ENCODE peak calls at places on chromosomes 4 and X, in four cellular contexts. W, H, S and A are unnamed samples.

GRCh38 chrX:35166023-35166422 is 223.4 kb downstream of the FAM47B start:
- DNase-seq in W (no peak), H (no peak), S (no peak), A (no peak)

GRCh38 chr4:628821-629635 is 3.7 kb downstream of the PDE6B start:
- DNase-seq in W (no peak), S (no peak), H (no peak), A (no peak)

GRCh38 chrX:74902806-74903205 is 22.4 kb downstream of the NEXMIF start:
- DNase-seq in W (no peak), H (no peak), S (no peak), A (no peak)

GRCh38 chr4:79476196-79476595 is 68.2 kb upstream of the GK2 start:
- DNase-seq in S (no peak), H (no peak), W (no peak), A (no peak)

GRCh38 chr4:99011910-99012309 is 16.4 kb downstream of the METAP1 start:
- DNase-seq in S (no peak), H (no peak), W (no peak), A (no peak)

GRCh38 chrX:23317799-23318724 is 16.6 kb upstream of the PTCHD1 start:
- DNase-seq in H (no peak), S (peak), W (no peak), A (no peak)

GRCh38 chrX:150454508-150455219 is 91.5 kb downstream of the MAMLD1 start:
- DNase-seq in H (no peak), S (no peak), W (no peak), A (no peak)

GRCh38 chrX:107673933-107674479 is 45.7 kb downstream of the PRPS1 start:
- DNase-seq in W (peak), S (peak), H (no peak), A (no peak)

GRCh38 chr4:138279286-138279685 is 37.1 kb upstream of the SLC7A11 start:
- DNase-seq in W (no peak), S (no peak), H (no peak), A (no peak)

GRCh38 chr4:158870282-158871049 is 101.6 kb downstream of the FNIP2 start:
- DNase-seq in S (no peak), W (no peak), H (peak), A (no peak)

GRCh38 chr4:76489799-76490176 is 54.8 kb downstream of the SHROOM3 start:
- DNase-seq in H (no peak), S (no peak), W (no peak), A (no peak)

GRCh38 chrX:106611682-106612402 is at the start of gene RADX:
- DNase-seq in H (peak), S (peak), W (peak), A (peak)

GRCh38 chrX:148156986-148157385 is 175.8 kb downstream of the FMR1NB start:
- DNase-seq in S (no peak), W (no peak), H (no peak), A (no peak)

GRCh38 chr4:40289366-40290188 is 45.6 kb upstream of the CHRNA9 start:
- DNase-seq in W (no peak), H (no peak), S (peak), A (peak)

GRCh38 chrX:96715412-96715940 is 30.8 kb downstream of the DIAPH2 start:
- DNase-seq in W (no peak), S (no peak), H (no peak), A (peak)

GRCh38 chr4:3209551-3210325 is 39.2 kb upstream of the MSANTD1 start:
- DNase-seq in W (no peak), S (no peak), H (no peak), A (no peak)

GRCh38 chr4:43855283-43855682 is 593.3 kb downstream of the KCTD8 start:
- DNase-seq in S (no peak), W (no peak), H (no peak), A (no peak)

GRCh38 chrX:18890724-18891560 is 93.0 kb downstream of the PHKA2 start:
- DNase-seq in W (no peak), H (no peak), S (no peak), A (no peak)

GRCh38 chrX:46381630-46382029 is 163.6 kb downstream of the ZNF674 start:
- DNase-seq in H (no peak), S (peak), W (peak), A (peak)

GRCh38 chr4:184816962-184817361 is 8.8 kb downstream of the ACSL1 start:
- DNase-seq in W (no peak), S (no peak), H (no peak), A (no peak)

GRCh38 chrX:16076834-16077233 is 46.5 kb upstream of the GRPR start:
- DNase-seq in W (no peak), H (no peak), S (no peak), A (no peak)

GRCh38 chr4:102061133-102061532 is 270.6 kb downstream of the BANK1 start:
- DNase-seq in H (no peak), S (no peak), W (no peak), A (no peak)

GRCh38 chr4:47615385-47615784 is 130.3 kb downstream of the ATP10D start:
- DNase-seq in H (no peak), S (no peak), W (no peak), A (peak)

GRCh38 chr4:154490589-154491340 is 834 bp downstream of the DCHS2 start:
- DNase-seq in S (no peak), W (no peak), H (no peak), A (no peak)

GRCh38 chr4:77859256-77859655 is 3.4 kb upstream of the MRPL1 start:
- DNase-seq in H (no peak), W (no peak), S (no peak), A (no peak)

GRCh38 chr4:132642196-132642817 is 506.8 kb upstream of the PCDH10 start:
- DNase-seq in H (peak), S (peak), W (peak), A (peak)

GRCh38 chrX:30039768-30040167 is 175.6 kb upstream of the MAGEB2 start:
- DNase-seq in W (no peak), S (no peak), H (no peak), A (peak)

GRCh38 chr4:145933134-145933533 is 5.5 kb downstream of the ZNF827 start:
- DNase-seq in H (no peak), S (no peak), W (no peak), A (peak)

GRCh38 chrX:794311-794710 is 163.7 kb downstream of the SHOX start:
- DNase-seq in W (no peak), S (no peak), H (no peak), A (no peak)

GRCh38 chrX:118216488-118216887 is 99.9 kb upstream of the KLHL13 start:
- DNase-seq in S (no peak), H (no peak), W (no peak), A (no peak)

GRCh38 chr4:140236649-140237160 is 82.7 kb upstream of the MAML3 start:
- DNase-seq in H (no peak), W (no peak), S (no peak), A (peak)

GRCh38 chr4:62531731-62532130 is 1331.6 kb downstream of the ADGRL3 start:
- DNase-seq in W (no peak), H (no peak), S (no peak), A (no peak)

GRCh38 chrX:132180929-132181328 is 38.3 kb downstream of the RAP2C start:
- DNase-seq in W (no peak), H (no peak), S (no peak), A (no peak)

GRCh38 chr4:177484613-177485021 is 42.4 kb upstream of the AGA start:
- DNase-seq in W (no peak), S (no peak), H (no peak), A (peak)
- TF ChIP-seq CHD1 in W (no peak), S (no peak), H (no peak), A (no peak)

GRCh38 chrX:154018518-154019060 is 1.1 kb downstream of the IRAK1 start:
- DNase-seq in H (no peak), S (no peak), W (no peak), A (no peak)

GRCh38 chrX:154021131-154021611 is 1.5 kb upstream of the IRAK1 start:
- DNase-seq in S (peak), W (no peak), H (no peak), A (peak)

GRCh38 chrX:154019061-154019621 is 561 bp downstream of the IRAK1 start:
- DNase-seq in S (peak), W (no peak), H (no peak), A (no peak)

GRCh38 chrX:154020500-154021115 is 906 bp upstream of the IRAK1 start:
- DNase-seq in W (no peak), H (no peak), S (no peak), A (no peak)

GRCh38 chrX:154019633-154020499 is at the start of gene IRAK1:
- DNase-seq in S (peak), H (no peak), W (no peak), A (peak)
- TF ChIP-seq CHD1 in S (no peak), H (no peak), W (no peak), A (no peak)

DNA sequence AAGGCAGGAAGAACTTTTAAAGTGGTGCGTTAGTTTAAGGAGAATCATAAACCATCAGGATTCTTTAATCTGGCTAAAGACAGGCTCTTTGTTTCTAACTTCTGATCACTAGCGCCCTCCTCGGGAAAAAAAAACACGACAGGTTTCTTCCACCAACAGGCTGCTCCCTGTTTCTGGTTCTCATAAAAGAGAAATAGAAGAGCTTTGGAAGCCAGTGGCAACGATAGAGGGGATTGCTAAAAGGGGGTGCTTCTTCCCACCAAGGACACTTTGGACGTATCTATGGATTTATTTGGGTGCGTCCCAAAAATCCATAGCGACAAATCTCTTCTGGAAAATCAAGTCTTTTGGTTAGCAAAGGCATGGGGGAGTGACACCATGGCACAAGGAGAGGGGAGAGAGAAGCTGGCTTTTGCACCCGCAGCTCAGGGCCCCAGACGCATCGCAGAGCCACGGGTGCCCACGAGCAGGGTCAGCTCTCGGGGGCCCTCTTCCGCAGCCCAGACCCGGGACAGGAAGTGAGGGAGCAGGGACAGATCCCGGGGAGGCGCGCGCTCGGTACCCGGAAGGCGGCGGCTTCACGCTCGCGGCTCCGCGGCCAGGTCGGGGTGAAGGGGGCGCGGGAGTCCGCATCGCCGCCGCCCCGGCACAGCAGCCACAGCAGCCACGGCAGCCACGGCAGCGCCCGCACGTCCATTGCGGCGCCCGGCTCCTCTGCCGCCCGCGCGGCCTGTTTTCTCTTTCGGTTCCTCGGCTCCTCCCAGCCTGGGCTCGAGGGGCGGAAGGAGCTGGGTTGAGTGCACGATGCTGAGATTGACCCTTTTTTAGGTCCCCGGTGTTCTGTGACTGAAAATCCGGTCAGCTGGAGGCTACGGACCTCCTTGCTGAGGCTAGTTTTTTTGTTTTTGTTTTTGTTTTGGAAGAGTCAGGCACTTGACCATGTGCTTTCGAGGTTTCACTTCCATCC is at the start of gene CTSO:
- DNase-seq in S (peak), W (peak), H (no peak), A (peak)
- TF ChIP-seq CHD1 in S (no peak), W (no peak), H (no peak), A (no peak)

GRCh38 chr4:23945521-23946017 is 55.7 kb upstream of the PPARGC1A start:
- DNase-seq in H (no peak), W (no peak), S (no peak), A (peak)
- TF ChIP-seq CHD1 in H (no peak), W (no peak), S (no peak), A (no peak)